ENCODE peak calls at places on chromosomes 13 and 19, in seven cellular contexts. O is spleen, K is HepG2, M is mucosa of descending colon, V is uterus, L is brain microvascular endothelial cell, F is astrocyte. T is an unnamed sample. For H3K36me3, the result is how much of the 10 kb centered on the place peaks cover.

GRCh38 chr13:67299072-67299635 is 69.0 kb upstream of the PCDH9 start:
- DNase-seq in O (no peak), K (no peak), M (no peak), V (no peak), L (peak), F (peak), T (no peak)

GRCh38 chr19:38064661-38065425 is 157.8 kb downstream of the SIPA1L3 start:
- DNase-seq in O (no peak), K (no peak), M (no peak), V (no peak), L (no peak), F (no peak), T (no peak)

GRCh38 chr19:46714523-46715106 is 2.3 kb downstream of the PRKD2 start:
- DNase-seq in O (no peak), K (no peak), M (no peak), V (no peak), L (no peak), F (no peak), T (no peak)

GRCh38 chr19:46717716-46718143 is 816 bp upstream of the PRKD2 start:
- DNase-seq in O (peak), K (no peak), M (no peak), V (no peak), L (no peak), F (no peak), T (no peak)

GRCh38 chr19:28359819-28360414 is 853.0 kb downstream of the UQCRFS1 start:
- DNase-seq in O (no peak), K (no peak), M (no peak), V (no peak), L (no peak), F (no peak), T (no peak)

GRCh38 chr13:51364404-51365008 is 25.0 kb downstream of the SERPINE3 start:
- DNase-seq in O (no peak), K (no peak), M (no peak), V (no peak), L (peak), F (peak), T (no peak)

GRCh38 chr19:13717194-13717643 is 47.1 kb upstream of the MRI1 start:
- DNase-seq in O (no peak), K (no peak), M (no peak), V (no peak), L (no peak), F (peak), T (no peak)

GRCh38 chr13:33728271-33729037 is 89.5 kb upstream of the RFC3 start:
- DNase-seq in O (no peak), K (no peak), M (no peak), V (peak), L (no peak), F (no peak), T (no peak)

GRCh38 chr19:58558066-58558622 is at the start of gene UBE2M:
- DNase-seq in O (peak), K (no peak), M (peak), V (peak), L (no peak), F (peak), T (peak)

GRCh38 chr13:35470671-35471465 is 5.6 kb downstream of the MAB21L1 start:
- DNase-seq in O (peak), K (no peak), M (no peak), V (no peak), L (peak), F (peak), T (peak)

DNA sequence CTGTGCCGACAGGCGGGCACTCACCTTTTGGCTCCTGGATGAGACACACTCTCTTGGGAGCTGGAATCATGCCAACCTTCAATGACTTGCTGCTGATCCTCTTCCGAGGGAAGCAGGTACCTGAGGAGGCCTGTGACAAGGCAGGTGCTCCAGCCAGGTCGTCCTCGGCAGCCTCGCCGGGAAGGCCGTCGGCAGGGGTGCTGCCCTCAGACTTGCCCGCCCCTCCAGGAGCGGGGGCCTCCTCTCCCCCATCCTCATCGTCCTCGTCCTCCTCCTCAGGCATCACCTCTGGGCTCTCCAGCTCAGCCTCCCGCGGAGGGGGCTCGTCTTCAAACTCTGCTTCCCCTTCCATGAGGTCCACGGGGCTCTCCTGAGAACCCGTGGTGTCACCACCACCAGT is 29.2 kb downstream of the SUGP2 start:
- DNase-seq in O (no peak), K (no peak), M (no peak), V (no peak), L (no peak), F (no peak), T (no peak)
- H3K36me3 ChIP-seq in O (half or more), K (under half), M (under half), V (under half), L (half or more), F (under half), T (half or more)

GRCh38 chr19:19341026-19341425 is 20.4 kb downstream of the MAU2 start:
- DNase-seq in O (no peak), K (no peak), M (no peak), V (no peak), L (no peak), F (no peak), T (peak)

GRCh38 chr19:19343762-19344161 is 23.1 kb downstream of the MAU2 start:
- DNase-seq in O (no peak), K (no peak), M (no peak), V (no peak), L (no peak), F (no peak), T (no peak)

GRCh38 chr19:19342086-19343015 is 21.7 kb downstream of the MAU2 start:
- DNase-seq in O (no peak), K (peak), M (no peak), V (peak), L (peak), F (no peak), T (peak)

GRCh38 chr19:19345232-19345631 is 24.6 kb downstream of the MAU2 start:
- DNase-seq in O (no peak), K (no peak), M (no peak), V (no peak), L (no peak), F (no peak), T (no peak)

DNA sequence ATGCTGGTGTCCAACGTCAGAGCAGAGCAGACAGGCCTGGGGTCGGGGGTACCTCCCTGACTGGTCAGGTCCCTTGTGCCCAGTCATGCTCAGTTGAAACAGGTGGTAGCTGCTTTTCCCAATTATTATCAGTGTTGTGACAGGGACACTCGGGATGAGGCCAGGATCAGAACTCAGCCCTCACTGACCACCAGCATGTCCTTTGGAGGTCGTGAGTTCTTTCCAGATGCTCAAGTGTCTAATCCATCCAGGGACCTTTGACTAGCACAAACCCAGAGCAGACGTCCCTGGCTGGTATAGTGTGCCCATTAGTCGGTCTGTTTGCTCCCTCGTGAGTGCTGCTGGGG is 22.4 kb downstream of the MAU2 start:
- DNase-seq in O (no peak), K (no peak), M (no peak), V (no peak), L (no peak), F (no peak), T (no peak)
- H3K36me3 ChIP-seq in O (half or more), K (under half), M (under half), V (under half), L (half or more), F (under half), T (under half)

DNA sequence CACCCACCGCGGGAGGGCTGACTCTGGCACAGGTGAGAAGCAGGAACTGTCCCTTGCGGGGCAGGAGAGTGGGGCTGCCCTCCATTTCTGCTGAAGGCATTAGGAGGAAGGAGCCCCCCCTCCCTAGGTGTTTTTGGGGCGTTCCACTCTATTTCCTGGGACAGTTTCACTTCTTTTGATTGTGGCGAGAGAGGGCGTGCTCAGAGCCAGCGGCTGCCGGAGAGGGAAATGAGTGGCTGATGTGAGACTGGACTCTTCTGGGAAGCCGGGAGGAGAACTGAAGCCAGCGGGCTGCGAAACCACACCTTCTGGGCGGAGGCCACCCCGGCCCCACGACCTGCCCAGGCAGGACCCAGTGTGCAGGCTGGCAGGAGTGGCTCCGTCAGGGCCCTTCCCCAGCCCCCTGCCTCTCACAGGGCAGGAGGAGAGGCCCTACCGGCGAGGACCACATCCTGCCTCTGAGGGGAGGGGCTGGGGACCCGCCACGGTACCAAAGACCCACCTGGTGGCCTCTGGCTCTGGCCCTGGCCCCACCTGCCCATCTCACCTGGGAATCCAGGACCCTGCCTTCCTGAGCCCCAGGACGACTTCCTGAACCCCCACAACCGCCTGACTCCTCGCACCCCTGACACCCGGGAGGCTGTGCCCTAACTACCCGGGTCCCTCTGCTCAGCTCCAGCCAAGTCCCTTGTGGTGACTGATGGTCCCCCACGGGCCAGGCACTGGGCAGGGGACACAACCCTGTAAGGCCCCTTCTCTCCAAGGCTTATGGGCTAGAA is 25.9 kb downstream of the MPND start:
- DNase-seq in O (peak), K (no peak), M (peak), V (no peak), L (no peak), F (no peak), T (peak)
- H3K36me3 ChIP-seq in O (under half), K (under half), M (under half), V (under half), L (under half), F (under half), T (under half)

GRCh38 chr13:40352807-40353562 is 313.5 kb downstream of the FOXO1 start:
- DNase-seq in O (no peak), K (no peak), M (no peak), V (peak), L (no peak), F (peak), T (no peak)

GRCh38 chr13:40352385-40352778 is 314.1 kb downstream of the FOXO1 start:
- DNase-seq in O (no peak), K (no peak), M (no peak), V (peak), L (no peak), F (no peak), T (no peak)

GRCh38 chr13:40355126-40355719 is 311.2 kb downstream of the FOXO1 start:
- DNase-seq in O (no peak), K (no peak), M (no peak), V (no peak), L (no peak), F (no peak), T (no peak)

GRCh38 chr13:40350283-40350992 is 316.0 kb downstream of the FOXO1 start:
- DNase-seq in O (no peak), K (no peak), M (no peak), V (no peak), L (no peak), F (no peak), T (no peak)

GRCh38 chr13:40351537-40352384 is 314.7 kb downstream of the FOXO1 start:
- DNase-seq in O (no peak), K (peak), M (no peak), V (no peak), L (no peak), F (no peak), T (no peak)
- H3K36me3 ChIP-seq in O (under half), K (under half), M (under half), V (under half), L (under half), F (under half), T (under half)

DNA sequence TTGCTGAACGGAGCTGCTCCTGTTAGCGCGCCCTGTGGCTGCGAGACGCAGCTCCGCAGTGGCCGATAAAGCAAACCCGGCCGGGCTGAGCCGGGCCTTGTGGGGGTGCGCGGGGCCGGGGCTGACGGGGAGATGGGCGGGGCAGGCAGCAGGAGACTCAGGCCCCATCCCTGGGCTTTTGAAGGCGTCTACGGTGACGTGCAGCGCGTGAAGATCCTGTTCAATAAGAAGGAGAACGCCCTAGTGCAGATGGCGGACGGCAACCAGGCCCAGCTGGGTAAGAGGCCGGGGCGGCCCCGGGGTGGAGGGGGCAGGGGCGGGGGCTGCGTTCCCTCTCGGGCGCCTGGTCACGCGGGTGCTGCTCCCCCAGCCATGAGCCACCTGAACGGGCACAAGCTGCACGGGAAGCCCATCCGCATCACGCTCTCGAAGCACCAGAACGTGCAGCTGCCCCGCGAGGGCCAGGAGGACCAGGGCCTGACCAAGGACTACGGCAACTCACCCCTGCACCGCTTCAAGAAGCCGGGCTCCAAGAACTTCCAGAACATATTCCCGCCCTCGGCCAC is 11.0 kb downstream of the PTBP1 start:
- DNase-seq in O (no peak), K (no peak), M (no peak), V (no peak), L (no peak), F (no peak), T (peak)
- H3K36me3 ChIP-seq in O (half or more), K (under half), M (half or more), V (under half), L (half or more), F (under half), T (under half)

GRCh38 chr13:114012141-114012540 is 38.3 kb upstream of the C13orf46 start:
- DNase-seq in O (no peak), K (no peak), M (peak), V (no peak), L (no peak), F (no peak), T (no peak)
- H3K36me3 ChIP-seq in O (half or more), K (under half), M (under half), V (under half), L (half or more), F (under half), T (under half)

GRCh38 chr19:49853852-49854849 is 3.2 kb downstream of the PTOV1 start:
- DNase-seq in O (peak), K (no peak), M (peak), V (no peak), L (no peak), F (no peak), T (peak)
- H3K36me3 ChIP-seq in O (under half), K (under half), M (under half), V (under half), L (under half), F (under half), T (under half)

GRCh38 chr19:6752257-6753177 is 13.0 kb downstream of the TRIP10 start:
- DNase-seq in O (peak), K (peak), M (peak), V (no peak), L (no peak), F (no peak), T (peak)

GRCh38 chr19:6753178-6754031 is 13.8 kb downstream of the SH2D3A start:
- DNase-seq in O (peak), K (peak), M (peak), V (peak), L (peak), F (peak), T (peak)

GRCh38 chr19:6751189-6751588 is 11.7 kb downstream of the TRIP10 start:
- DNase-seq in O (no peak), K (no peak), M (no peak), V (no peak), L (no peak), F (no peak), T (no peak)

GRCh38 chr19:6754136-6754535 is 13.1 kb downstream of the SH2D3A start:
- DNase-seq in O (peak), K (no peak), M (peak), V (no peak), L (no peak), F (no peak), T (no peak)

DNA sequence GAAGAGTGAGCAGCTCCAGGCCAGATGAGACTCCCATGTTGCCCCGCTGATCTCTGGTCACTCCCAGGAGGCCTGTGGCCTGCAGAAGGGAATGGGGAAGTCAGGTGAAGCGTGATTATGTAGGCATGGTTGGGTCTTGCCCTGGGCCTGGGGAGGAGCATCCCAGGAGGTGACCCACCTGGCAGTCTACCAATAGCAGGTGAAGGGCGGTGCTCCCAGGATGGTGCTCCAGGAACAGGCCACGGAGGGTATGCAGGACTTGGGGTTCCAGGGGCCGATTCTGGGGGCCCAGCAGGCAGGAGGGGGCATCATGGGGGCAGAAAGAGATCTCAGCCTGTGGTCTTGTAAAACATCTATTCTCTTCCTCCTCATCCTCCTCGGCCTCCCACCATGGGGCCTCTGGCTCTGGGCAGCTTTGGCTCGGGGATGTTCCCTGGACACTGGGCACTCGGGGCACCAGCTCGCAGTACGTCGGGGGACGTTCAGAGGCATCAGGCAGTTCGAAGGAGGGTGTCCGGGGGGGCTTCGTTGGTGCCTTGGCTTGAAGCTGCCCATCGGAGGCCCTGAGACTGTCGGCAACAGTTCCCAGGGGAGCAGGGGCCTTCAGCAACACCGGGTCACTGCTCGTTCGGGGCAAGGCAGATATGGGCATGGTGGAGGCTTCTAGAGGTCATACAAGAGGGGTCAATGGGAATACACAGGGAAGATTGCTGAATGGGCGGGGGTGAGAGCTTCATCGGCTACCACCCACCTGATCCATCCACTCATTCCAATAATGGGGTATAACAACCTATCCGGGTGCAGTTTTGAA is 12.4 kb downstream of the SH2D3A start:
- DNase-seq in O (no peak), K (no peak), M (no peak), V (no peak), L (no peak), F (no peak), T (peak)
- H3K36me3 ChIP-seq in O (half or more), K (under half), M (under half), V (under half), L (under half), F (under half), T (under half)

T was measured in H7.